ENCODE peak calls at places on chromosome 15, in eight cellular contexts. H is GM04504; C is ELR; T is AML-193; W is NCI-H1105 treated with DMSO at 0.1 percent for 48 hours; O is progenitor cell of endocrine pancreas; E is stimulated activated naive B cell treated with anti-CD40 and anti-IgM and Interleukin-4, amounts not matched to agents 10 μg/mL and 1 μg/mL and 100 μg/mL, for 72 hours; A is iris pigment epithelial cell. D is an unnamed sample.

GRCh38 chr15:82851981-82852511 is 42.6 kb downstream of the WHAMM start:
- DNase-seq in H (no peak), C (peak), T (no peak), W (no peak), O (no peak), E (no peak), A (peak), D (no peak)

GRCh38 chr15:41862515-41863116 is 24.0 kb downstream of the PLA2G4B start:
- DNase-seq in H (no peak), C (no peak), T (no peak), W (no peak), O (no peak), E (no peak), A (no peak), D (no peak)

GRCh38 chr15:95247068-95247984 is 1016.0 kb downstream of the MCTP2 start:
- DNase-seq in H (peak), C (peak), T (no peak), W (no peak), O (no peak), E (no peak), A (peak), D (peak)

GRCh38 chr15:49521802-49522201 is 98.8 kb downstream of the FGF7 start:
- DNase-seq in H (no peak), C (peak), T (no peak), W (no peak), O (no peak), E (no peak), A (peak), D (no peak)

GRCh38 chr15:76840830-76841460 is 64.2 kb downstream of the SCAPER start:
- DNase-seq in H (peak), C (peak), T (peak), W (peak), O (no peak), E (no peak), A (peak), D (peak)

GRCh38 chr15:41891226-41891625 is 2.6 kb downstream of the SPTBN5 start:
- DNase-seq in H (no peak), C (no peak), T (no peak), W (no peak), O (no peak), E (no peak), A (no peak), D (no peak)

GRCh38 chr15:77421370-77421700 is 647 bp downstream of the HMG20A start:
- DNase-seq in H (no peak), C (peak), T (peak), W (no peak), O (no peak), E (no peak), A (no peak), D (no peak)

GRCh38 chr15:46365612-46366011 is 730.8 kb downstream of the SQOR start:
- DNase-seq in H (peak), C (no peak), T (no peak), W (peak), O (no peak), E (no peak), A (no peak), D (no peak)

GRCh38 chr15:80701676-80702311 is 6.7 kb downstream of the ABHD17C start:
- DNase-seq in H (no peak), C (no peak), T (no peak), W (no peak), O (no peak), E (no peak), A (no peak), D (no peak)

GRCh38 chr15:77599899-77600298 is 32.8 kb downstream of the LINGO1 start:
- DNase-seq in H (no peak), C (peak), T (no peak), W (no peak), O (no peak), E (no peak), A (peak), D (no peak)

GRCh38 chr15:52653451-52653964 is 25.7 kb downstream of the ATOSA start:
- DNase-seq in H (peak), C (peak), T (no peak), W (no peak), O (no peak), E (no peak), A (peak), D (no peak)

GRCh38 chr15:55253580-55253979 is 36.0 kb downstream of the RAB27A start:
- DNase-seq in H (no peak), C (peak), T (peak), W (no peak), O (no peak), E (no peak), A (peak), D (no peak)

GRCh38 chr15:51580982-51581381 is 41.6 kb downstream of the DMXL2 start:
- DNase-seq in H (no peak), C (peak), T (no peak), W (no peak), O (no peak), E (no peak), A (peak), D (no peak)

GRCh38 chr15:58538901-58539300 is 107.1 kb downstream of the LIPC start:
- DNase-seq in H (no peak), C (no peak), T (no peak), W (no peak), O (no peak), E (no peak), A (no peak), D (no peak)

GRCh38 chr15:83565553-83566159 is 88.3 kb upstream of the ADAMTSL3 start:
- DNase-seq in H (no peak), C (peak), T (peak), W (peak), O (no peak), E (no peak), A (peak), D (peak)

GRCh38 chr15:22956257-22956979 is 23.8 kb downstream of the CYFIP1 start:
- DNase-seq in H (no peak), C (no peak), T (no peak), W (no peak), O (no peak), E (no peak), A (no peak), D (no peak)

GRCh38 chr15:77723756-77724155 is 91.0 kb upstream of the LINGO1 start:
- DNase-seq in H (no peak), C (no peak), T (no peak), W (no peak), O (no peak), E (no peak), A (no peak), D (no peak)

GRCh38 chr15:29115093-29115991 is 154.3 kb downstream of the NSMCE3 start:
- DNase-seq in H (no peak), C (no peak), T (no peak), W (no peak), O (peak), E (no peak), A (peak), D (no peak)

GRCh38 chr15:41597787-41598186 is 38.8 kb downstream of the TYRO3 start:
- DNase-seq in H (no peak), C (no peak), T (no peak), W (no peak), O (no peak), E (no peak), A (no peak), D (no peak)

GRCh38 chr15:87419341-87419740 is 837.2 kb downstream of the NTRK3 start:
- DNase-seq in H (peak), C (peak), T (no peak), W (no peak), O (no peak), E (no peak), A (no peak), D (no peak)

GRCh38 chr15:42182976-42183375 is 25.1 kb downstream of the VPS39 start:
- DNase-seq in H (no peak), C (no peak), T (no peak), W (no peak), O (no peak), E (no peak), A (no peak), D (no peak)

GRCh38 chr15:97425596-97425995 is 534.9 kb upstream of the ARRDC4 start:
- DNase-seq in H (no peak), C (no peak), T (no peak), W (no peak), O (no peak), E (no peak), A (no peak), D (no peak)

GRCh38 chr15:74635228-74635627 is 19.6 kb downstream of the CLK3 start:
- DNase-seq in H (no peak), C (peak), T (peak), W (peak), O (peak), E (peak), A (peak), D (peak)

D was measured in SW 1271.